ENCODE peak calls at places on chromosomes 2 and 18, in five cellular contexts. One of them, this sample, is unnamed.

GRCh38 chr2:213247566-213247965 is 36.7 kb upstream of the SPAG16 start:
- DNase-seq in A549: no peak
- DNase-seq in HepG2: no peak
- DNase-seq in H1: no peak
- DNase-seq in GM12878: no peak
- DNase-seq in this sample: no peak

GRCh38 chr2:8154936-8155335 is 526.9 kb upstream of the ID2 start:
- DNase-seq in A549: no peak
- DNase-seq in HepG2: no peak
- DNase-seq in H1: no peak
- DNase-seq in GM12878: no peak
- DNase-seq in this sample: no peak

GRCh38 chr2:191598296-191598695 is 79.6 kb upstream of the NABP1 start:
- DNase-seq in A549: no peak
- DNase-seq in HepG2: no peak
- DNase-seq in H1: no peak
- DNase-seq in GM12878: no peak
- DNase-seq in this sample: no peak

GRCh38 chr2:54545700-54546450 is 89.7 kb downstream of the SPTBN1 start:
- DNase-seq in A549: peak
- DNase-seq in HepG2: peak
- DNase-seq in H1: no peak
- DNase-seq in GM12878: no peak
- DNase-seq in this sample: no peak

GRCh38 chr2:105812180-105813044 is 67.7 kb downstream of the NCK2 start:
- DNase-seq in A549: no peak
- DNase-seq in HepG2: peak
- DNase-seq in H1: no peak
- DNase-seq in GM12878: no peak
- DNase-seq in this sample: no peak

GRCh38 chr2:127032601-127033000 is 74.4 kb downstream of the BIN1 start:
- DNase-seq in A549: no peak
- DNase-seq in HepG2: no peak
- DNase-seq in H1: no peak
- DNase-seq in GM12878: no peak
- DNase-seq in this sample: no peak

GRCh38 chr2:139529045-139529444 is 748.9 kb upstream of the NXPH2 start:
- DNase-seq in A549: no peak
- DNase-seq in HepG2: no peak
- DNase-seq in H1: no peak
- DNase-seq in GM12878: no peak
- DNase-seq in this sample: no peak

GRCh38 chr2:222176890-222177289 is 121.9 kb downstream of the PAX3 start:
- DNase-seq in A549: no peak
- DNase-seq in HepG2: no peak
- DNase-seq in H1: no peak
- DNase-seq in GM12878: no peak
- DNase-seq in this sample: no peak

GRCh38 chr2:216666461-216667233 is 28.7 kb downstream of the IGFBP5 start:
- DNase-seq in A549: peak
- DNase-seq in HepG2: peak
- DNase-seq in H1: peak
- DNase-seq in GM12878: peak
- DNase-seq in this sample: peak

GRCh38 chr2:127637725-127638252 is 8.2 kb upstream of the GPR17 start:
- DNase-seq in A549: peak
- DNase-seq in HepG2: no peak
- DNase-seq in H1: peak
- DNase-seq in GM12878: no peak
- DNase-seq in this sample: peak

GRCh38 chr2:189162566-189162965 is 17.0 kb downstream of the COL5A2 start:
- DNase-seq in A549: no peak
- DNase-seq in HepG2: no peak
- DNase-seq in H1: no peak
- DNase-seq in GM12878: no peak
- DNase-seq in this sample: no peak

GRCh38 chr2:8197825-8198224 is 484.0 kb upstream of the ID2 start:
- DNase-seq in A549: no peak
- DNase-seq in HepG2: no peak
- DNase-seq in H1: no peak
- DNase-seq in GM12878: no peak
- DNase-seq in this sample: no peak

GRCh38 chr2:188787661-188788044 is 186.5 kb upstream of the COL3A1 start:
- DNase-seq in A549: no peak
- DNase-seq in HepG2: no peak
- DNase-seq in H1: no peak
- DNase-seq in GM12878: no peak
- DNase-seq in this sample: no peak

GRCh38 chr2:36399050-36399449 is 43.5 kb downstream of the CRIM1 start:
- DNase-seq in A549: no peak
- DNase-seq in HepG2: no peak
- DNase-seq in H1: no peak
- DNase-seq in GM12878: no peak
- DNase-seq in this sample: no peak

GRCh38 chr2:172434821-172435607 is 7.6 kb downstream of the ITGA6 start:
- DNase-seq in A549: no peak
- DNase-seq in HepG2: no peak
- DNase-seq in H1: no peak
- DNase-seq in GM12878: no peak
- DNase-seq in this sample: no peak

GRCh38 chr2:176424756-176425155 is 155.5 kb downstream of the MTX2 start:
- DNase-seq in A549: no peak
- DNase-seq in HepG2: no peak
- DNase-seq in H1: no peak
- DNase-seq in GM12878: no peak
- DNase-seq in this sample: no peak

GRCh38 chr2:199985625-199986207 is 30.3 kb downstream of the MAIP1 start:
- DNase-seq in A549: peak
- DNase-seq in HepG2: peak
- DNase-seq in H1: peak
- DNase-seq in GM12878: no peak
- DNase-seq in this sample: peak

GRCh38 chr2:3490191-3491158 is 28.9 kb downstream of the ADI1 start:
- DNase-seq in A549: no peak
- DNase-seq in HepG2: no peak
- DNase-seq in H1: no peak
- DNase-seq in GM12878: no peak
- DNase-seq in this sample: no peak

GRCh38 chr18:38025433-38026038 is 459.9 kb upstream of the CELF4 start:
- DNase-seq in A549: no peak
- DNase-seq in HepG2: no peak
- DNase-seq in H1: peak
- DNase-seq in GM12878: no peak
- DNase-seq in this sample: no peak

GRCh38 chr2:182912518-182912915 is 46.1 kb upstream of the FRZB start:
- DNase-seq in A549: no peak
- DNase-seq in HepG2: no peak
- DNase-seq in H1: no peak
- DNase-seq in GM12878: no peak
- DNase-seq in this sample: no peak

GRCh38 chr2:74497777-74498499 is 1.5 kb downstream of the LBX2 start:
- DNase-seq in A549: no peak
- DNase-seq in HepG2: no peak
- DNase-seq in H1: no peak
- DNase-seq in GM12878: no peak
- DNase-seq in this sample: no peak

DNA sequence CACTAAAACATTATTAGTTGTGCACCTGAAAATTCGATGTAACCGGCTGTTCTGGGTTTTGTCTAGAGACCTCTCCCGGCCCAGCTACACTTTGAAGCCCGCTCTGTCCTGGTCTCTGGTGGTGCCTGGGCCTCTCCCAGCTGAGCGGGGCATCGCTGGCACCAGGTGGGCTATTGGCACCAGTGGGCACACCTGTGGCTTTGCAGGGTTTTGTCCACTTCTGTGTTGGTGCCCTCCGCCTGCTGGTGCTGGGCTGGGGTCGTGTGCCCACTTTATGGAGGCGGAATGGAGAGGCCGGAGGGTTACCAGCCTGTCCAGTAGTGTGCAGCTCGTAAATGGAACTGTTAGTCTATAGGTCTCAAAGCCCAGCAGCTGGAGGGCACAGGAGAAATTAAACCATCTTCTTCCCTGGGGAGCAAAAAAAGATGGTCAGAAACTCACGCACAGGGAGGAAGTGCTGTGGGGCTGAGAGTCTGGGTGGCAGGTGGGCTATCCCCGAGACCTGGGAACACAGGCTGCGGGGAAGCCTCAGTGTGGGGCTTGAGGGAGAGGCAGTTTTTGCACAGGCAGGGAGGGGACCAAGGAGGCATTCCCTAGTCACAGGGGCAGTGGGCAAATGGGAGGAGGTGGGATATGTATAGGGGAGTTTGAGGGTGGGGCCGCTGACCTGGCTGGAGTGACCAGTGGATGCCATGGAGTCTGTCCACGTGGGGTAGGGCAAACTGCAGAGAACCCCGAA is 30.4 kb downstream of the SH3BP4 start:
- DNase-seq in A549: no peak
- DNase-seq in HepG2: no peak
- DNase-seq in H1: no peak
- DNase-seq in GM12878: no peak
- DNase-seq in this sample: no peak
- TF ChIP-seq CTCF in A549: no peak
- TF ChIP-seq CTCF in HepG2: no peak
- TF ChIP-seq CTCF in H1: no peak
- TF ChIP-seq CTCF in GM12878: no peak
- TF ChIP-seq CTCF in this sample: no peak

DNA sequence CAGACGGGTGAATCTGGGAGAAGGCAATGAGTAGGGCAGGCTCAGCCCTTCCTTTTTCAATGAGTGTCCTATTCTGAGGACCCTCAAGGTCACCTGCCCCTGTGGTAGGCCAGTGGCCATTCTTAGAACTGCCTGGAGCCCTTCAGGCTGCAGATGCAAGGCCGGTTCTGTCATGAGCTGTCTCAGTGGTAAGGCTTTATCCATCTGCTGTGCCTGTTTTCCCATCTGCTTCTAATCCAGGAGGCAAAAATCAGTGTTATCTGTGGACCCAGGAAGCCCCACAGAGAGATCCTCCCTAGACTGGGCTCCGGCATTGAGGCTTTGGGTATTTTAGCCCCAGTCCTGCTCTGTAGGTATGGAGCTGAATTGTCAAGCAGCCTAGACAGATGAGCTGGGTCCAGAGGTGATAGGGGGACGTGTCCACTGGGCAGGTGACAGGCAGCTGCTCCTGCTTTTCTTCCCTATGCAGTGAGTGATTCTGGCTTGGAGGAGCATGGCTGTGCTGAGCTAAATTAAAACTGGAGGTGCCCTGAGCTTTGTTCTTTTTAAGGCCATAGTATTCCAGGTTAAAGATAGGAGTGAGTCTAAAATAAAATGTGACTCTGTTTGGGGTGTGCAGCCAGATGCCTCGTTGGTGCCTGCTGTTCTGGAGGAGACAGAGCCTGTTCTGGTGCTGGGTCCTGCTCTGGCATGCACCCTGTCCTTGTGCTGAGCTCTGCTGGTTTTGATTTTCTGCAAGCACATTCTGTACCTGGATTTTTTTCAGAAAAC is 92.5 kb downstream of the FHOD3 start:
- DNase-seq in A549: no peak
- DNase-seq in HepG2: no peak
- DNase-seq in H1: no peak
- DNase-seq in GM12878: no peak
- DNase-seq in this sample: no peak
- TF ChIP-seq HDAC2 in A549: no peak
- TF ChIP-seq HDAC2 in HepG2: no peak
- TF ChIP-seq HDAC2 in H1: no peak
- TF ChIP-seq HDAC2 in GM12878: no peak
- TF ChIP-seq HDAC2 in this sample: no peak

DNA sequence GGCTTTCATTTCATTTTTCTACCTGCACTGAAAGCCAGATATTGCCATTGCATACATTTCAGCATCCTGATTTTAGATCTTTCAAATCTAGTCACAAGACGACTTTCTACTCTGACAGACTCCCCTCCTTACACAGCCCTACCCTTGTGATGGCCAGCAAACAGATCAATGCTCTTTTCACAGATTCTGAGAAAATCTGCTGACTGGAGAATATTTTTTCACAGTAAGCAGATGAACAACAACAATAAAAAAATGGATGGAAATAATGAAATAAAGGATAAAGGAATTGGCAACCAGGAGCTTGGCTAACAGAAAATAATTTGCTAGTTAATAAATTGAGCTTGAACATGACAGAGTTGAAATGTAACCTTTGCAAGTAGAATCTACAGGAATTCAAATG is 527.2 kb downstream of the IRS1 start:
- DNase-seq in A549: no peak
- DNase-seq in HepG2: no peak
- DNase-seq in H1: no peak
- DNase-seq in GM12878: no peak
- DNase-seq in this sample: no peak
- TF ChIP-seq CTCF in A549: no peak
- TF ChIP-seq CTCF in HepG2: no peak
- TF ChIP-seq CTCF in H1: no peak
- TF ChIP-seq CTCF in GM12878: no peak
- TF ChIP-seq CTCF in this sample: no peak

GRCh38 chr2:96817882-96818281 is 1.8 kb downstream of the CNNM3 start:
- DNase-seq in A549: no peak
- DNase-seq in HepG2: no peak
- DNase-seq in H1: no peak
- DNase-seq in GM12878: no peak
- DNase-seq in this sample: peak

GRCh38 chr2:96816836-96817702 is 1.0 kb downstream of the CNNM3 start:
- DNase-seq in A549: peak
- DNase-seq in HepG2: peak
- DNase-seq in H1: no peak
- DNase-seq in GM12878: no peak
- DNase-seq in this sample: peak

GRCh38 chr2:96811916-96812315 is 4.2 kb upstream of the CNNM3 start:
- DNase-seq in A549: no peak
- DNase-seq in HepG2: no peak
- DNase-seq in H1: no peak
- DNase-seq in GM12878: no peak
- DNase-seq in this sample: no peak

GRCh38 chr2:96816127-96816835 is at the start of gene CNNM3:
- DNase-seq in A549: peak
- DNase-seq in HepG2: peak
- DNase-seq in H1: peak
- DNase-seq in GM12878: no peak
- DNase-seq in this sample: peak

DNA sequence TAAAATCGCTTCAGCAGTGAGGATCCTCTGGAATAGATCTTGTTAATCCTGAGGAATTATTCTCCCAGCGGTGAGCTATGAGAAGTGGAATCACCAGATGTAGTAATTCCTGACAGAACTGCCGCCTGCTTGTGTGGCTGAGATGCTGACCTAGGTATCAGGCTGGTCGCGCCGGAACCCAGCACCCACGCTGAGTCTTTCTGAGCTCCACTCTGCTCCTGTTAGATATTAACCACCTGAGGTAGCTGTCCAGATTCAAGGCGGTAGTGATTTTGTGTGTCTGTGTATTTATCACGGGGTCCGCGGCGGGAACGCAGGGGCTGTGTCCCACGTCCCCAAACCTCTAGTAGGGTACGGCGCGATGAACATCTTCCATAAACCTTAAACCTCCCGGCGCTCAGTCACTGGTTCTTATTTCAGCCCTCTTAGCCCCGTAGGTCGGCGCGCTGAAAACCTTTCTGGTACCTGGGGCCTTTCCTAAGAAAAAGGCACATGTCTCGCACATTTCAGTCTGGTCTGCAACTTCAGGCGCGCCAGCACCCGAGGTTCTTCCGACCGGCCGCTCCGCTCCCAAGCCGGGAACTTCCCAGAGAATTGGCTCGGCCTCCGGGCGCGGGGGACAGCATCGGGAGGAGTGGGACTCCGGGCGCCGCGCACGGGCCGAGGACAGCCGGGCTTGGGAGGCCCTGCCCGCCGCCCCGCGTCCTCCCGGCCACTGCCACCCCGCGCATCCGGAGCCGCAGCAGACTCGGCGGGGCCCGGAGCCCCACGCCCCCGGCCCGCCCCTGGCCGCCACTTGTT is 542 bp upstream of the CNNM3 start:
- DNase-seq in A549: peak
- DNase-seq in HepG2: peak
- DNase-seq in H1: no peak
- DNase-seq in GM12878: no peak
- DNase-seq in this sample: no peak
- TF ChIP-seq HDAC2 in A549: no peak
- TF ChIP-seq HDAC2 in HepG2: peak
- TF ChIP-seq HDAC2 in H1: no peak
- TF ChIP-seq HDAC2 in GM12878: no peak
- TF ChIP-seq HDAC2 in this sample: peak